ENCODE peak calls at places on chromosomes 16 and 17, in five cellular contexts. F is endothelial cell of umbilical vein, Q is breast epithelium, K is heart left ventricle, A is body of pancreas. J is an unnamed sample.
A peak's percentile ranks its signal among the peaks of the same experiment; 100 is the strongest.

GRCh38 chr17:17724307-17724921 is 43.2 kb downstream of the RAI1 start:
- DNase-seq in K (peak; percentile 76), Q (no peak), A (no peak), F (peak; percentile 77), J (peak; percentile 25)

GRCh38 chr16:2753523-2754020 is 1.1 kb downstream of the SRRM2 start:
- DNase-seq in K (no peak), A (no peak), F (peak; percentile 37), Q (no peak), J (peak; percentile 66)

GRCh38 chr16:20348365-20349185 is 3.9 kb downstream of the UMOD start:
- DNase-seq in A (peak; percentile 72), K (no peak), F (no peak), Q (no peak), J (no peak)

GRCh38 chr16:69566437-69567030 is 768 bp downstream of the NFAT5 start:
- DNase-seq in A (peak; percentile 57), F (peak; percentile 72), Q (peak; percentile 59), K (peak; percentile 71), J (peak; percentile 70)

GRCh38 chr17:21392257-21392656 is 16.1 kb downstream of the KCNJ12 start:
- DNase-seq in K (no peak), F (no peak), A (no peak), Q (no peak), J (no peak)

GRCh38 chr17:81563861-81564586 is 11.9 kb upstream of the FAAP100 start:
- DNase-seq in F (no peak), Q (no peak), K (no peak), A (no peak), J (no peak)

GRCh38 chr17:32197987-32198386 is 55.7 kb downstream of the RHOT1 start:
- DNase-seq in F (no peak), Q (no peak), A (no peak), K (no peak), J (no peak)

GRCh38 chr17:349666-350065 is 2.9 kb downstream of the RPH3AL start:
- DNase-seq in Q (no peak), F (peak; percentile 9), A (no peak), K (no peak), J (no peak)

GRCh38 chr17:80146121-80147034 is 550 bp downstream of the EIF4A3 start:
- DNase-seq in A (peak; percentile 16), K (no peak), Q (no peak), F (peak; percentile 27), J (peak; percentile 60)

GRCh38 chr17:82090549-82091263 is 7.3 kb downstream of the FASN start:
- DNase-seq in F (no peak), A (no peak), K (no peak), Q (no peak), J (no peak)

GRCh38 chr17:74276561-74277009 is 2.6 kb downstream of the DNAI2 start:
- DNase-seq in K (no peak), F (no peak), A (no peak), Q (no peak), J (no peak)

GRCh38 chr17:8056232-8056975 is 17.5 kb downstream of the ALOX15B start:
- DNase-seq in K (peak; percentile 27), Q (no peak), A (peak; percentile 83), F (peak; percentile 89), J (no peak)

GRCh38 chr17:34981538-34982241 is 1.4 kb downstream of the LIG3 start:
- DNase-seq in A (no peak), K (no peak), F (peak; percentile 73), Q (no peak), J (peak; percentile 81)

GRCh38 chr16:84608281-84608680 is 9.6 kb downstream of the COTL1 start:
- DNase-seq in A (no peak), K (no peak), F (no peak), Q (no peak), J (no peak)

GRCh38 chr17:49437696-49438438 is 23.2 kb upstream of the PHB1 start:
- DNase-seq in K (no peak), F (no peak), A (no peak), Q (no peak), J (no peak)

GRCh38 chr17:31926100-31926729 is 10.6 kb upstream of the SUZ12 start:
- DNase-seq in A (no peak), F (no peak), K (no peak), Q (no peak), J (no peak)

GRCh38 chr17:39757931-39758873 is 20.5 kb downstream of the GRB7 start:
- DNase-seq in K (no peak), A (no peak), Q (no peak), F (no peak), J (no peak)

GRCh38 chr17:79671387-79671752 is 59.4 kb upstream of the ENPP7 start:
- DNase-seq in A (no peak), Q (no peak), K (no peak), F (no peak), J (no peak)

GRCh38 chr17:12591336-12591735 is 74.4 kb upstream of the MYOCD start:
- DNase-seq in F (no peak), A (no peak), K (no peak), Q (no peak), J (no peak)

GRCh38 chr16:79843631-79844043 is 243.1 kb upstream of the MAF start:
- DNase-seq in Q (no peak), F (no peak), K (no peak), A (no peak), J (no peak)

GRCh38 chr16:79651363-79651762 is 50.8 kb upstream of the MAF start:
- DNase-seq in Q (peak; percentile 75), F (no peak), A (peak; percentile 15), K (peak; percentile 28), J (no peak)

GRCh38 chr17:41520821-41521521 is 2.3 kb upstream of the KRT15 start:
- DNase-seq in A (no peak), Q (no peak), K (no peak), F (no peak), J (peak; percentile 62)

GRCh38 chr16:75116081-75116910 is at the start of gene LDHD:
- DNase-seq in F (peak; percentile 37), A (peak; percentile 95), K (peak; percentile 83), Q (peak; percentile 70), J (peak; percentile 67)
- TF ChIP-seq POLR2A in F (no peak), A (peak; percentile 96), K (no peak), Q (no peak), J (peak; percentile 52)

GRCh38 chr16:68246121-68246520 is 948 bp downstream of the PLA2G15 start:
- DNase-seq in Q (no peak), A (no peak), F (no peak), K (no peak), J (no peak)

GRCh38 chr16:68246671-68247070 is 1.5 kb downstream of the PLA2G15 start:
- DNase-seq in Q (no peak), F (no peak), A (no peak), K (no peak), J (peak; percentile 68)

GRCh38 chr16:68242926-68243858 is 2.0 kb upstream of the PLA2G15 start:
- DNase-seq in F (no peak), K (no peak), A (no peak), Q (no peak), J (no peak)

GRCh38 chr16:68244481-68244902 is 681 bp upstream of the PLA2G15 start:
- DNase-seq in Q (no peak), K (no peak), F (no peak), A (no peak), J (no peak)

GRCh38 chr16:68244903-68245853 is at the start of gene PLA2G15:
- DNase-seq in F (peak; percentile 93), A (peak; percentile 96), K (peak; percentile 98), Q (peak; percentile 92), J (peak; percentile 96)
- TF ChIP-seq POLR2A in F (peak; percentile 78), A (peak; percentile 68), K (peak; percentile 78), Q (no peak), J (peak; percentile 35)

DNA sequence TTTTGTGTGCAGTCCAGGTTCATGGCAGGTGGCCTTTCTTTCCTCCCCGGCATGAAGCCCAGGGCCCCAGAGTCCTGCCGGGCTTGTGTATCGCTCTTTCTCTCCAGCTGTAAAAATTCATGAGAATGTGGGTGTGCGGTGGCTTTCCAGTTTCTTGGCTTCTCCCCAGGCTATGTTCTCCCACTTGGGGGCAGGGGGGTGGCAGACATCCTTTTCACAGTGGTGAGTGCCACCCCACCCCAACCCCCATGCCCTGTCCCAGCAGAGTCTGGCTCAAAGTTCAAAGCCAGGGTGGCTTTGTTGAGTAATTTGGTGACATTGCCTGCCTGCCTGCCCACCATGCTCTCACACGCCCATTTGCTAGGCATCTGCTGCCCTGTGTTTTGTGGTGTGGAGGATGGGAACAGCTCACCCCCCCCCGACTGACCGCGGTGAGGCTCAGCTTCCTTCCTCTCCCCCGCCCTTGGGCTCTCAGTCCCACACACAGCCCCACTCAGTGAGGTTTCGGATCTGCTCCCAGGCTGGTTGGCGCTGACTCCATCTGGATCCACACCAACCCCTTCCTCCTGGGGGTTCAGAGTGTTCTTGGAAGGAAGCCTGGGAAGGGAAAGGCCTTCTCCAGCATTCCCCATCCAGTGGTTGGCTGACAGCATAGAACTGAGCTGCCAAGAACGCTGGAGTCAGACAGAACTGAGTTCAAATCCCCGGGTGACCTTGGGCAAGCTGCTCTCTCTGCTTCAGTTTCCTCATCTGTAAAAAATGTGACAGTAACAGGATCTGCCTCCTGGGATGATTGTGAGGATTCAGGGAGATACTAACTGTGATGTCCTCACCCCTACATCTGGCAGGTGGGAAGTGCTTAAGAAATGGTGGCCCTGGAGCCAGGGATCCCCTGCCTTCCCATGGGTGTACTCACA is 36.1 kb downstream of the CHD9 start:
- DNase-seq in F (peak; percentile 96), K (peak; percentile 94), A (peak; percentile 79), Q (peak; percentile 96), J (no peak)
- TF ChIP-seq POLR2A in F (peak; percentile 41), K (no peak), A (peak; percentile 14), Q (no peak), J (no peak)

GRCh38 chr17:76496464-76496863 is 4.8 kb downstream of the RHBDF2 start:
- DNase-seq in F (no peak), Q (no peak), A (no peak), K (no peak), J (no peak)

GRCh38 chr17:76498886-76499667 is 2.1 kb downstream of the RHBDF2 start:
- DNase-seq in A (peak; percentile 52), F (no peak), Q (no peak), K (no peak), J (no peak)

GRCh38 chr17:76497699-76497978 is 3.6 kb downstream of the RHBDF2 start:
- DNase-seq in Q (no peak), K (no peak), A (no peak), F (no peak), J (no peak)

GRCh38 chr17:76500074-76500744 is 1.0 kb downstream of the RHBDF2 start:
- DNase-seq in F (no peak), Q (no peak), A (peak; percentile 30), K (no peak), J (no peak)

DNA sequence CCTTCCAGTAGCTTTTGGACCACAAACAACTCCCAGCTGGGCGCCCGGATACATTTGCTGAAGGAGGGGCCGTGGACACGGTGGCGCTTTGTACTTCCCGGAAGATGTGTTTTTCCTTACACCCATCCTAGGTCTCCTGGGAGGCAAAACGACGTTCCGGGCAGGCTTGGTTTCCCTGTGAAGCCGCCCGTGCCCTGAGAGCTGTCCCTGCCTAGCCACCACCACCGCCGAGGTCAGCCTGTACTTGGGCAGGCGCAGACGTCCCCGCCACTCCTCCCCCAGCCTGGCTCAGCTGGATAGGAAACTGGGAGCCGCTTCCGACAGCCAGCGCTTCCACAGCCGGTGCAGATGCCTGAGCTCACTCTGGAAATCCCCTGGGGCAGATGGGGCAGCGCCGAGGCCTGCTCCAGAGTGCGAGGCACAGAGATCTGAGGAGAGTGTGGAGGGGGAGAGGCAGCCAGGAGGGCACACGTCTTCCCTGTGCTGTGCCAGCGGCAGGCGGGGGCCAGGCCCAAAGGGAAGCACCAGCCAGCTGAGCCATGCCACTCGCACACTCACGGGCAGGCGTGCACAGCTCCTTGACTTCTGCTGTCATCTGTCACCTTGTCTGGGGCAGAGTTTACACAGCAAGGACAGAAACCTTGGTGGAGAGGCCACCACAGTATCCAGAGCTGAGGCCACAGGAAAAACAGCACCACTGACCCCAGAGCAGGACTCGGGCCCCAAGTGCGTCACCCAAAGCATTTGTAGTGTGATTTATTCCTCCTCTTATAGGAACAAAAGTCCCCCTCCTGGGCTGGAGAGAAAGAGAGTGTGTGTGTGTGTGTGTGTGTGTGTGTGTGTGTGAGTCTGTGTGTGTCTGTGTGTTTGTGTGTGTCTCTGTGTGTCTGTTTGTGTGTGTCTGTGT is 3.0 kb downstream of the RHBDF2 start:
- DNase-seq in K (peak; percentile 87), A (peak; percentile 92), F (peak; percentile 93), Q (peak; percentile 65), J (no peak)
- TF ChIP-seq POLR2A in K (no peak), A (peak; percentile 84), F (peak; percentile 27), Q (no peak), J (no peak)

J was measured in erythroblast.